ENCODE peak calls at places on chromosomes 13 and 19, in four cellular contexts. J is SJCRH30, T is gastrocnemius medialis, V is heart left ventricle. S is an unnamed sample.

GRCh38 chr19:1027020-1027952 is 878 bp downstream of the CNN2 start:
- DNase-seq in V (peak; percentile 69), J (peak; percentile 54), T (no peak), S (no peak)

GRCh38 chr19:4504297-4504701 is 14.0 kb downstream of the PLIN4 start:
- DNase-seq in V (no peak), T (no peak), J (no peak), S (no peak)

GRCh38 chr13:26050568-26051230 is 1.1 kb downstream of the SHISA2 start:
- DNase-seq in T (peak; percentile 27), V (no peak), J (peak; percentile 85), S (peak; percentile 66)

GRCh38 chr13:95254341-95254740 is 46.9 kb downstream of the ABCC4 start:
- DNase-seq in V (no peak), T (no peak), J (no peak), S (no peak)

GRCh38 chr13:58376349-58376748 is 744.8 kb downstream of the PCDH17 start:
- DNase-seq in T (no peak), V (no peak), J (no peak), S (no peak)

GRCh38 chr13:86591862-86592261 is 792.6 kb upstream of the SLITRK6 start:
- DNase-seq in T (no peak), J (no peak), V (no peak), S (no peak)

GRCh38 chr13:65679240-65679639 is 1550.9 kb downstream of the PCDH9 start:
- DNase-seq in T (no peak), J (no peak), V (no peak), S (no peak)

GRCh38 chr13:44930907-44931676 is 58.2 kb downstream of the NUFIP1 start:
- DNase-seq in V (no peak), T (peak; percentile 83), J (peak; percentile 79), S (no peak)

GRCh38 chr13:44272692-44273091 is 100.9 kb upstream of the SERP2 start:
- DNase-seq in V (no peak), J (no peak), T (no peak), S (no peak)

GRCh38 chr19:1449467-1450442 is at the start of gene APC2:
- DNase-seq in J (peak; percentile 75), V (peak; percentile 54), T (no peak), S (no peak)

GRCh38 chr13:81058211-81058915 is 717.4 kb upstream of the SPRY2 start:
- DNase-seq in T (no peak), J (no peak), V (no peak), S (no peak)

GRCh38 chr19:33373701-33374405 is at the start of gene CEBPG:
- DNase-seq in J (peak; percentile 58), T (peak; percentile 67), V (peak; percentile 82), S (no peak)

GRCh38 chr13:66219493-66219892 is 1010.6 kb downstream of the PCDH9 start:
- DNase-seq in V (no peak), J (no peak), T (no peak), S (no peak)

GRCh38 chr19:10206226-10206873 is 11.6 kb upstream of the DNMT1 start:
- DNase-seq in V (no peak), J (no peak), T (no peak), S (no peak)

GRCh38 chr19:45492627-45493470 is 4.0 kb downstream of the RTN2 start:
- DNase-seq in V (peak; percentile 78), T (peak; percentile 91), J (peak; percentile 96), S (no peak)

GRCh38 chr13:112968380-112968909 is 569 bp upstream of the MCF2L start:
- DNase-seq in V (peak; percentile 78), T (peak; percentile 8), J (no peak), S (no peak)

GRCh38 chr19:50509366-50509765 is 1.6 kb downstream of the JOSD2 start:
- DNase-seq in V (peak; percentile 52), J (no peak), T (no peak), S (no peak)

GRCh38 chr13:41416276-41416675 is 41.1 kb upstream of the RGCC start:
- DNase-seq in T (no peak), V (no peak), J (no peak), S (no peak)

GRCh38 chr19:56543776-56544175 is 5.0 kb downstream of the ZFP28 start:
- DNase-seq in V (no peak), J (no peak), T (no peak), S (no peak)

GRCh38 chr19:7739211-7739752 is 7.4 kb upstream of the CLEC4G start:
- DNase-seq in J (no peak), T (no peak), V (no peak), S (no peak)

GRCh38 chr19:10661946-10662345 is 7.8 kb downstream of the ILF3 start:
- DNase-seq in J (no peak), T (no peak), V (no peak), S (no peak)

GRCh38 chr19:46602392-46603194 is 1.5 kb downstream of the CALM3 start:
- DNase-seq in T (no peak), J (no peak), V (no peak), S (no peak)

GRCh38 chr19:10009269-10009665 is 1.0 kb downstream of the COL5A3 start:
- DNase-seq in J (peak; percentile 65), V (peak; percentile 90), T (peak; percentile 56), S (peak; percentile 92)

GRCh38 chr19:6383188-6383587 is 7.5 kb upstream of the PSPN start:
- DNase-seq in J (no peak), V (no peak), T (no peak), S (no peak)

GRCh38 chr19:6125571-6125989 is 9.9 kb upstream of the ACSBG2 start:
- DNase-seq in T (peak; percentile 53), V (no peak), J (peak; percentile 87), S (no peak)

GRCh38 chr19:17002455-17002854 is 24.2 kb downstream of the CPAMD8 start:
- DNase-seq in T (no peak), J (no peak), V (peak; percentile 20), S (no peak)

GRCh38 chr13:80337706-80338105 is 3.2 kb downstream of the SPRY2 start:
- DNase-seq in V (no peak), T (no peak), J (peak; percentile 57), S (no peak)

GRCh38 chr13:28451482-28452217 is 43.3 kb downstream of the FLT1 start:
- DNase-seq in V (no peak), T (no peak), J (peak; percentile 10), S (no peak)

GRCh38 chr19:6707658-6708018 is 12.8 kb downstream of the C3 start:
- DNase-seq in J (no peak), V (no peak), T (no peak), S (no peak)

GRCh38 chr13:22929391-22930126 is 251.2 kb upstream of the SGCG start:
- DNase-seq in J (no peak), V (no peak), T (no peak), S (no peak)
- H3K27ac ChIP-seq in J (no peak overlapping the region), V (no peak overlapping the region), T (no peak overlapping the region), S (no peak overlapping the region)

GRCh38 chr13:29564828-29565227 is 30.7 kb downstream of the SLC7A1 start:
- DNase-seq in V (no peak), T (no peak), J (no peak), S (no peak)
- H3K4me1 ChIP-seq in V (peaks cover 8% of the 10 kb centered on the region), T (no peaks in the 10 kb centered on the region), J (no peaks in the 10 kb centered on the region), S (peaks cover 30% of the 10 kb centered on the region)

GRCh38 chr19:39949026-39949747 is 14.8 kb upstream of the FCGBP start:
- DNase-seq in V (no peak), J (no peak), T (no peak), S (peak; percentile 39)

GRCh38 chr19:39951065-39951650 is 16.7 kb upstream of the FCGBP start:
- DNase-seq in J (no peak), V (no peak), T (no peak), S (no peak)

GRCh38 chr19:39946532-39946931 is 12.1 kb upstream of the FCGBP start:
- DNase-seq in T (no peak), V (no peak), J (no peak), S (peak; percentile 7)

GRCh38 chr19:39953915-39954314 is 17.1 kb upstream of the PSMC4 start:
- DNase-seq in V (no peak), J (no peak), T (no peak), S (no peak)

DNA sequence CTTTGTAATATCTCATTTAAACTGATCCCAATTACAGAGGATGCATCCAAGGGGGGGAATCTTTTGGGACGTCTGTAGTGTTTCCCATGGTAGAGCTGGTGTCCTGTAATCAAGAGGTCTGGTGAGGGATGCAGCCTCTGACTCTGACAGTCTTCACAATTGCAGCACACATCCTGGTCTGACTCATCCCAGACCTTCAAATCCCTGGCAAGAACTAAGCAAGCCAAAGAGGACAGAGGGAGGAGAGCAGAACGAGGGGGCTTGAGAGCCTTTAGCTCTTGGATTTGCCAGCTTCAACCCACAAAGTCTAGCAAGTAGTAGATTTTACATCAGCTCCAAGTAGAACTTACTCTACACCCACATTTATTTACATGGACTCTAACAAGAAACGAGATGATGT is 17.3 kb upstream of the FCGBP start:
- DNase-seq in V (no peak), T (no peak), J (no peak), S (no peak)
- H3K27ac ChIP-seq in V (no peak overlapping the region), T (no peak overlapping the region), J (no peak overlapping the region), S (no peak overlapping the region)

GRCh38 chr13:49976314-49977258 is 20.3 kb upstream of the TRIM13 start:
- DNase-seq in V (peak; percentile 79), J (peak; percentile 90), T (peak; percentile 48), S (peak; percentile 94)

GRCh38 chr13:49975826-49976225 is 21.0 kb upstream of the TRIM13 start:
- DNase-seq in T (no peak), J (no peak), V (no peak), S (no peak)

GRCh38 chr13:49977992-49978391 is 18.9 kb upstream of the TRIM13 start:
- DNase-seq in J (no peak), T (no peak), V (no peak), S (no peak)

GRCh38 chr13:49967456-49967855 is 29.4 kb upstream of the TRIM13 start:
- DNase-seq in V (no peak), J (no peak), T (no peak), S (no peak)

GRCh38 chr13:49972709-49973108 is 24.1 kb upstream of the TRIM13 start:
- DNase-seq in J (no peak), V (no peak), T (no peak), S (no peak)
- H3K4me1 ChIP-seq in J (no peaks in the 10 kb centered on the region), V (no peaks in the 10 kb centered on the region), T (no peaks in the 10 kb centered on the region), S (no peaks in the 10 kb centered on the region)

DNA sequence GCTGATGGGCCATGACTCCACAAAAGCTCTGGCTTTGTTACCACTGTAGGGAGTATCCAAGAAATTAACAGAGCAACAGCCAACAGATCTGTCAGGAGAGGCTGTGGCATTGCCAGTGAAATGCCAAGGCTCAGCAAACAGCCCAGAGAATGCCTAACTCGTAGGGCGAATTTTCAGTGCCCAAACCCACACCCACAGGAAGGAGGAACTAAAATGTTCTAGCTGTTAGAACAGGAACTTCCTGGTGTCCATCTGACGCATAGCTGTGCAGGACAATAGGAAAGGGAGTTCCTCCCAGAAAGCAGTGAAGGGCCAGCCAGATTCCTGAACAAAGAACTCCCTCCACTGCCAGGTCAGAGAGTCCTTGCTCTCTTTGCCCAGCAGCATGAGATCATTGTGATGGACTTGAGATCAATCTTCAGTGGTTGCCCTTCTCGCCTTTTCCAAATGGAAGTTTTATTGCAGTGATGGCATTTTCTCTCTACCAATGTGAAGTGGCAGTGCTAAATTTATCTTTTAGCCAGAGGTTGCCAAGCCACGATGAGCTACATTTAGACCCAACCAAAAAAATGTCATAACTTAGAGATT is 224.2 kb upstream of the STARD13 start:
- DNase-seq in T (peak; percentile 42), J (no peak), V (peak; percentile 33), S (peak; percentile 92)
- H3K27ac ChIP-seq in T (peak overlapping the region; percentile 65), J (no peak overlapping the region), V (peak overlapping the region; percentile 88), S (peak overlapping the region; percentile 82)

DNA sequence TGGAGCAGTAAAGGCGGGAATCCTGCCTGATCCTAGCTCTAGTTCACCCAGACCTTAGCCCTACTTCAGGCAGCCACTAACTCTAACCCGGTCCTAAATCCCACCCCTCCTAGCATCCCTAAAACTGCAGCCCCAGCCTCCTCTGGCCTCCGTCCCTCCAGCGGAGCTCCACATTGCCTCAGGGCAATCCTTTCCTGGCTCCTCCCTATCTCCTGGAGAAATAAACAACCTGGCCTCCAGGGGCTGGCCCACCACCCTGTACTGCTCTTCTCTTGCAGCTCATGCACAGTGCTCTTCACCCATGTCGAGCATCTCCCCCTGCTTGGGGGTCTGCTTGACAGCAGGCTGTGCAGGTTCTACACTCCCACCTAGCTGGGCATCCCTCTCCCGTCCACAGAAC is 6.7 kb downstream of the POU2F2 start:
- DNase-seq in J (no peak), T (no peak), V (no peak), S (no peak)
- H3K4me1 ChIP-seq in J (peaks cover 19% of the 10 kb centered on the region), T (no peaks in the 10 kb centered on the region), V (peaks cover 3% of the 10 kb centered on the region), S (peaks cover 20% of the 10 kb centered on the region)

S was measured in esophagus muscularis mucosa.